ENCODE peak calls at places on chromosomes 1 and 21, in seven cellular contexts. J, S, G, Y, T, X and K are unnamed samples.

GRCh38 chr1:16605532-16605931 is 7.8 kb downstream of the NBPF1 start:
- DNase-seq in J (no peak), G (no peak), T (no peak), X (no peak), Y (no peak), S (no peak), K (no peak)

GRCh38 chr1:54667797-54668196 is 26.2 kb downstream of the MROH7 start:
- DNase-seq in T (no peak), G (no peak), S (no peak), X (no peak), J (no peak), Y (no peak), K (no peak)

GRCh38 chr1:31736675-31737074 is 27.5 kb downstream of the ADGRB2 start:
- DNase-seq in S (no peak), T (no peak), J (no peak), Y (no peak), G (no peak), X (no peak), K (no peak)

GRCh38 chr1:245375789-245376188 is 221.0 kb downstream of the KIF26B start:
- DNase-seq in X (no peak), G (no peak), T (peak), Y (no peak), J (no peak), S (no peak), K (no peak)

GRCh38 chr1:26102046-26102925 is 9.3 kb upstream of the PDIK1L start:
- DNase-seq in X (no peak), G (no peak), J (no peak), T (no peak), S (no peak), Y (no peak), K (no peak)

GRCh38 chr1:23798662-23799142 is 1.9 kb downstream of the GALE start:
- DNase-seq in T (no peak), Y (no peak), G (no peak), X (no peak), S (no peak), J (no peak), K (no peak)

GRCh38 chr1:110684476-110684875 is 9.7 kb upstream of the KCNA3 start:
- DNase-seq in X (no peak), S (no peak), T (no peak), G (no peak), Y (no peak), J (no peak), K (no peak)

GRCh38 chr1:194873328-194873923 is 1687.0 kb upstream of the B3GALT2 start:
- DNase-seq in G (no peak), Y (no peak), J (peak), T (no peak), X (no peak), S (no peak), K (no peak)

GRCh38 chr21:44354775-44355771 is 1.7 kb downstream of the TRPM2 start:
- DNase-seq in Y (no peak), G (no peak), T (no peak), S (no peak), X (no peak), J (no peak), K (no peak)